ENCODE peak calls at places on chromosomes 6 and 20, in seven cellular contexts. One of them, this sample, is unnamed.

GRCh38 chr6:4780360-4780812 is 4.2 kb downstream of the CDYL start:
- DNase-seq in colonic mucosa: peak
- DNase-seq in gastrocnemius medialis: no peak
- DNase-seq in RWPE1: no peak
- DNase-seq in psoas muscle: no peak
- DNase-seq in omental fat pad: no peak
- DNase-seq in AG09319: no peak
- DNase-seq in this sample: no peak

GRCh38 chr6:31111712-31112111 is 663 bp downstream of the C6orf15 start:
- DNase-seq in omental fat pad: no peak
- DNase-seq in colonic mucosa: no peak
- DNase-seq in psoas muscle: no peak
- DNase-seq in gastrocnemius medialis: no peak
- DNase-seq in RWPE1: no peak
- DNase-seq in AG09319: no peak
- DNase-seq in this sample: no peak

GRCh38 chr6:105346052-105346451 is 56.8 kb downstream of the PREP start:
- DNase-seq in omental fat pad: no peak
- DNase-seq in RWPE1: peak
- DNase-seq in AG09319: no peak
- DNase-seq in gastrocnemius medialis: no peak
- DNase-seq in psoas muscle: no peak
- DNase-seq in colonic mucosa: no peak
- DNase-seq in this sample: no peak

GRCh38 chr20:49601153-49601924 is 33.4 kb upstream of the PTGIS start:
- DNase-seq in omental fat pad: no peak
- DNase-seq in RWPE1: no peak
- DNase-seq in psoas muscle: no peak
- DNase-seq in AG09319: no peak
- DNase-seq in colonic mucosa: no peak
- DNase-seq in gastrocnemius medialis: no peak
- DNase-seq in this sample: no peak

GRCh38 chr6:101534821-101535220 is 141.3 kb downstream of the GRIK2 start:
- DNase-seq in RWPE1: no peak
- DNase-seq in psoas muscle: no peak
- DNase-seq in AG09319: no peak
- DNase-seq in gastrocnemius medialis: no peak
- DNase-seq in colonic mucosa: no peak
- DNase-seq in omental fat pad: no peak
- DNase-seq in this sample: no peak

GRCh38 chr6:130296854-130297253 is 69.0 kb upstream of the TMEM200A start:
- DNase-seq in colonic mucosa: no peak
- DNase-seq in psoas muscle: no peak
- DNase-seq in RWPE1: no peak
- DNase-seq in gastrocnemius medialis: no peak
- DNase-seq in AG09319: no peak
- DNase-seq in omental fat pad: no peak
- DNase-seq in this sample: no peak

GRCh38 chr20:53642196-53643030 is 48.8 kb upstream of the ZNF217 start:
- DNase-seq in AG09319: no peak
- DNase-seq in RWPE1: peak
- DNase-seq in colonic mucosa: peak
- DNase-seq in gastrocnemius medialis: no peak
- DNase-seq in psoas muscle: no peak
- DNase-seq in omental fat pad: no peak
- DNase-seq in this sample: peak

GRCh38 chr6:119349041-119349340 is 570 bp downstream of the MAN1A1 start:
- DNase-seq in gastrocnemius medialis: no peak
- DNase-seq in RWPE1: peak
- DNase-seq in AG09319: no peak
- DNase-seq in colonic mucosa: no peak
- DNase-seq in psoas muscle: no peak
- DNase-seq in omental fat pad: no peak
- DNase-seq in this sample: no peak

GRCh38 chr6:55469829-55470438 is 109.1 kb downstream of the HMGCLL1 start:
- DNase-seq in RWPE1: no peak
- DNase-seq in AG09319: no peak
- DNase-seq in colonic mucosa: no peak
- DNase-seq in omental fat pad: no peak
- DNase-seq in psoas muscle: no peak
- DNase-seq in gastrocnemius medialis: no peak
- DNase-seq in this sample: no peak

GRCh38 chr6:5208491-5208890 is 52.3 kb downstream of the LYRM4 start:
- DNase-seq in AG09319: no peak
- DNase-seq in gastrocnemius medialis: no peak
- DNase-seq in RWPE1: no peak
- DNase-seq in psoas muscle: no peak
- DNase-seq in colonic mucosa: no peak
- DNase-seq in omental fat pad: no peak
- DNase-seq in this sample: no peak

DNA sequence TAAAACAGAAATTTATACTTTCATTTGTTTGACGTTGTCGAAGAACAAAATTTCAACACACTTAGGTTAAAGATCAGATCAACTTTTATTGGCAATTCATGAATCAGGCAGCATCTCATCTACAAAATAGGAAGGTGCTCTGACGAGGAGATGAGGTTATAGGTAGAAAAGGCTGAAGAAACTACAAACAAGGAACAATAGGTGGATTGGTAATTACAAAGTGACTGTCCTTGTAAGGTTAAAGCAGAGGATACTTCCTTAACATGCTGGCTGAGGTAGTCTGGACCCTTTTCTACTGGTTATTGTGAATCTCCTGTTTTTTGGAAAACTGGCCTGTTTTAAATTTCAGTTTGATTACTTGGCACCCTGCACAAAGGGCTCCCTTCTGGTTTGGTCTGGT is 32.5 kb upstream of the TRIM27 start:
- DNase-seq in gastrocnemius medialis: no peak
- DNase-seq in RWPE1: no peak
- DNase-seq in AG09319: no peak
- DNase-seq in omental fat pad: no peak
- DNase-seq in psoas muscle: no peak
- DNase-seq in colonic mucosa: no peak
- DNase-seq in this sample: no peak
- TF ChIP-seq CTCF in gastrocnemius medialis: no peak
- TF ChIP-seq CTCF in RWPE1: no peak
- TF ChIP-seq CTCF in AG09319: no peak
- TF ChIP-seq CTCF in omental fat pad: no peak
- TF ChIP-seq CTCF in psoas muscle: no peak
- TF ChIP-seq CTCF in colonic mucosa: no peak
- TF ChIP-seq CTCF in this sample: no peak

DNA sequence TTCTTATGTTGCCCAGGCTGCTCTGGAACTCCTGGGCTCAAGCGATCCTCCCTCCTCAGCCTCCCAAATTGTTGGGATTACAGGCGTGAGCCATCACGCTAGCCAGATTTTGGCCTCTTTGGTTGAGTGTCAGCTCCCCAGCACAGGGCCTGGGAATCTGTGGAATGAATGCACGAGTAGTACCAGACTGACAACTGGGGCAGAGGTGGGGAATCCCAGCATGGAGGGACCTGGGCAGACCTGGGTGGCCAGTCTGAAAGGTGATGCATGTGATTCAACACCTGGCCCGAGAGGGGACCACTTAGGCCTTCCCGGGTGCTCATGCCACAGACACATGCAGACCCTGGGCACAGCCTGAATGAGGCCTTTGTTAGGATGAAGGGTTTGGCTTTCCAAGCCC is 19.0 kb upstream of the TFAP2C start:
- DNase-seq in AG09319: no peak
- DNase-seq in colonic mucosa: no peak
- DNase-seq in gastrocnemius medialis: no peak
- DNase-seq in RWPE1: no peak
- DNase-seq in psoas muscle: no peak
- DNase-seq in omental fat pad: no peak
- DNase-seq in this sample: no peak
- TF ChIP-seq CTCF in AG09319: no peak
- TF ChIP-seq CTCF in colonic mucosa: no peak
- TF ChIP-seq CTCF in gastrocnemius medialis: no peak
- TF ChIP-seq CTCF in RWPE1: no peak
- TF ChIP-seq CTCF in psoas muscle: no peak
- TF ChIP-seq CTCF in omental fat pad: no peak
- TF ChIP-seq CTCF in this sample: no peak

DNA sequence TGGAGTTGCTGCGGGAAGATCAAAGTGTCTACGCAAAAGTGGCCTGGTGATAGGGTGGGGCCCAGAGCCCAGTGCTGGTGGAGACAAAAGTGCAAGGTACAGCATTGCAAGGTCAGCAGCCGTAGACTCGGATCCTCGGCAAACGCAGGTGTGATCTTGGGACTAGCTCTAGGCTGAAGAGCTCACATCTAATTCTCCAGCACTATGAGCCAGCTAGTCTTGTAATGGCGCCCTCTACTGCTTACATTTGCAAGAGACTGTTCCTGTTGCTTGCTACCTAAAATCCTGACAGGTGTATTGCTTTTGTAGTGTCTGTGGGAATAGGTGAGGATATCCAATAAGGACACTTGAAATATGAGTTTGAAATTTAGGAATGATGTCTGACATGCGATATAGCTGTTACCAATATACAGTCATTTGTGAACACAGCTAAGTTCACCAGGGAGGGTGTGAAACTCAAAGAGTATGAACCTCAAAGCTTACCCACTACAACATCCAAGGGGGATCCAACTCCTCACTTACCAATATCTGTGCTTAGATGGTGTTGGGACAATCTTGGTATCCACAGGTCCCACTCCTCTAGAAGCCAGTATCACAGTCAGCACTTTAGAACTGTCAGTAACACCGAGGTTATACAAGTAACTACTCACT is 58.4 kb downstream of the PDE7B start:
- DNase-seq in psoas muscle: no peak
- DNase-seq in gastrocnemius medialis: peak
- DNase-seq in RWPE1: peak
- DNase-seq in colonic mucosa: peak
- DNase-seq in AG09319: no peak
- DNase-seq in omental fat pad: no peak
- DNase-seq in this sample: peak
- TF ChIP-seq CTCF in psoas muscle: peak
- TF ChIP-seq CTCF in gastrocnemius medialis: no peak
- TF ChIP-seq CTCF in RWPE1: no peak
- TF ChIP-seq CTCF in colonic mucosa: peak
- TF ChIP-seq CTCF in AG09319: peak
- TF ChIP-seq CTCF in omental fat pad: no peak
- TF ChIP-seq CTCF in this sample: peak

GRCh38 chr6:116799945-116800344 is 28.9 kb downstream of the GPRC6A start:
- DNase-seq in omental fat pad: no peak
- DNase-seq in gastrocnemius medialis: no peak
- DNase-seq in psoas muscle: no peak
- DNase-seq in AG09319: no peak
- DNase-seq in RWPE1: no peak
- DNase-seq in colonic mucosa: no peak
- DNase-seq in this sample: no peak
- TF ChIP-seq CTCF in omental fat pad: no peak
- TF ChIP-seq CTCF in gastrocnemius medialis: no peak
- TF ChIP-seq CTCF in psoas muscle: no peak
- TF ChIP-seq CTCF in AG09319: no peak
- TF ChIP-seq CTCF in RWPE1: no peak
- TF ChIP-seq CTCF in colonic mucosa: no peak
- TF ChIP-seq CTCF in this sample: no peak

GRCh38 chr6:139250296-139251274 is 41.2 kb downstream of the TXLNB start:
- DNase-seq in omental fat pad: no peak
- DNase-seq in colonic mucosa: peak
- DNase-seq in RWPE1: peak
- DNase-seq in gastrocnemius medialis: peak
- DNase-seq in AG09319: no peak
- DNase-seq in psoas muscle: peak
- DNase-seq in this sample: peak
- TF ChIP-seq CTCF in omental fat pad: no peak
- TF ChIP-seq CTCF in colonic mucosa: peak
- TF ChIP-seq CTCF in RWPE1: peak
- TF ChIP-seq CTCF in gastrocnemius medialis: peak
- TF ChIP-seq CTCF in AG09319: peak
- TF ChIP-seq CTCF in psoas muscle: peak
- TF ChIP-seq CTCF in this sample: peak

GRCh38 chr6:82076855-82077254 is 170.7 kb downstream of the IBTK start:
- DNase-seq in gastrocnemius medialis: no peak
- DNase-seq in omental fat pad: no peak
- DNase-seq in AG09319: no peak
- DNase-seq in psoas muscle: no peak
- DNase-seq in RWPE1: no peak
- DNase-seq in colonic mucosa: no peak
- DNase-seq in this sample: no peak

GRCh38 chr6:82073484-82073883 is 174.1 kb downstream of the IBTK start:
- DNase-seq in gastrocnemius medialis: no peak
- DNase-seq in RWPE1: no peak
- DNase-seq in colonic mucosa: no peak
- DNase-seq in AG09319: no peak
- DNase-seq in psoas muscle: no peak
- DNase-seq in omental fat pad: no peak
- DNase-seq in this sample: no peak

GRCh38 chr6:82068721-82069120 is 178.8 kb downstream of the IBTK start:
- DNase-seq in psoas muscle: no peak
- DNase-seq in RWPE1: no peak
- DNase-seq in gastrocnemius medialis: no peak
- DNase-seq in colonic mucosa: no peak
- DNase-seq in omental fat pad: no peak
- DNase-seq in AG09319: no peak
- DNase-seq in this sample: no peak

GRCh38 chr6:82072771-82073170 is 174.8 kb downstream of the IBTK start:
- DNase-seq in colonic mucosa: no peak
- DNase-seq in RWPE1: no peak
- DNase-seq in gastrocnemius medialis: no peak
- DNase-seq in omental fat pad: no peak
- DNase-seq in AG09319: no peak
- DNase-seq in psoas muscle: no peak
- DNase-seq in this sample: no peak

GRCh38 chr6:82072113-82072512 is 175.4 kb downstream of the IBTK start:
- DNase-seq in AG09319: no peak
- DNase-seq in RWPE1: no peak
- DNase-seq in omental fat pad: no peak
- DNase-seq in psoas muscle: no peak
- DNase-seq in gastrocnemius medialis: no peak
- DNase-seq in colonic mucosa: no peak
- DNase-seq in this sample: no peak
- TF ChIP-seq CTCF in AG09319: no peak
- TF ChIP-seq CTCF in RWPE1: no peak
- TF ChIP-seq CTCF in omental fat pad: no peak
- TF ChIP-seq CTCF in psoas muscle: no peak
- TF ChIP-seq CTCF in gastrocnemius medialis: no peak
- TF ChIP-seq CTCF in colonic mucosa: no peak
- TF ChIP-seq CTCF in this sample: no peak